ENCODE peak calls at places on chromosome 3, in ten cellular contexts. I, Y, Z, O, W, K, B, L, J and F are unnamed samples.

GRCh38 chr3:170258105-170258487 is 35.9 kb downstream of the PRKCI start:
- ATAC-seq in Z (no peak), K (peak; percentile 36), J (peak; percentile 41), O (no peak), B (no peak), L (no peak), W (no peak), Y (no peak), I (no peak), F (peak; percentile 41)

GRCh38 chr3:42425736-42426407 is 15.5 kb upstream of the LYZL4 start:
- ATAC-seq in Y (no peak), K (no peak), I (no peak), O (no peak), B (no peak), L (no peak), W (no peak), J (no peak), Z (peak; percentile 49), F (no peak)

GRCh38 chr3:37138816-37139215 is 35.6 kb downstream of the LRRFIP2 start:
- ATAC-seq in W (no peak), Y (no peak), O (peak; percentile 70), L (no peak), J (no peak), K (no peak), B (peak; percentile 29), I (no peak), Z (no peak), F (no peak)

GRCh38 chr3:100709840-100710235 is 544 bp downstream of the TFG start:
- ATAC-seq in O (peak; percentile 35), I (peak; percentile 3), Z (peak; percentile 24), K (peak; percentile 14), J (peak; percentile 5), W (no peak), Y (peak; percentile 39), B (peak; percentile 17), L (peak; percentile 8), F (peak; percentile 7)

GRCh38 chr3:142281474-142281873 is 56.1 kb upstream of the GK5 start:
- ATAC-seq in B (no peak), K (no peak), W (no peak), I (no peak), L (no peak), Z (no peak), J (no peak), Y (no peak), O (no peak), F (no peak)

GRCh38 chr3:171788546-171789351 is 21.5 kb downstream of the PLD1 start:
- ATAC-seq in Z (no peak), W (no peak), L (peak; percentile 69), I (no peak), K (no peak), B (peak; percentile 79), Y (no peak), O (peak; percentile 62), J (no peak), F (no peak)

GRCh38 chr3:21859124-21859781 is 108.2 kb upstream of the ZNF385D start:
- ATAC-seq in L (no peak), B (no peak), Z (no peak), J (no peak), Y (no peak), K (no peak), O (no peak), I (no peak), W (no peak), F (no peak)

GRCh38 chr3:45100998-45101407 is 45.2 kb downstream of the CDCP1 start:
- ATAC-seq in B (peak; percentile 38), J (no peak), Y (peak; percentile 75), I (no peak), W (no peak), K (peak; percentile 24), Z (no peak), L (no peak), O (no peak), F (no peak)

GRCh38 chr3:145368748-145369147 is 792.2 kb downstream of the PLOD2 start:
- ATAC-seq in J (no peak), Y (no peak), B (no peak), I (no peak), Z (no peak), O (no peak), W (no peak), K (no peak), L (no peak), F (no peak)

GRCh38 chr3:162538906-162539305 is 1042.3 kb downstream of the OTOL1 start:
- ATAC-seq in W (no peak), L (no peak), I (no peak), K (no peak), Z (no peak), J (no peak), Y (no peak), O (no peak), B (no peak), F (no peak)

GRCh38 chr3:172286554-172287148 is 161.6 kb downstream of the GHSR start:
- ATAC-seq in K (no peak), O (no peak), Z (no peak), I (no peak), Y (peak; percentile 70), B (no peak), J (no peak), W (no peak), L (peak; percentile 69), F (no peak)

GRCh38 chr3:172047567-172048115 is 8.3 kb downstream of the FNDC3B start:
- ATAC-seq in I (no peak), O (no peak), B (no peak), K (no peak), W (no peak), Y (no peak), Z (no peak), J (no peak), L (no peak), F (no peak)

GRCh38 chr3:48949376-48949717 is 30.7 kb downstream of the ARIH2 start:
- ATAC-seq in W (no peak), I (no peak), K (no peak), O (no peak), Z (no peak), L (no peak), B (no peak), Y (peak; percentile 78), J (no peak), F (no peak)

GRCh38 chr3:71973337-71974030 is 188.5 kb upstream of the PROK2 start:
- ATAC-seq in Z (no peak), W (no peak), Y (peak; percentile 57), O (peak; percentile 15), L (no peak), I (no peak), B (no peak), J (peak; percentile 71), K (no peak), F (no peak)

GRCh38 chr3:99499235-99499798 is 139.1 kb upstream of the COL8A1 start:
- ATAC-seq in Z (no peak), B (peak; percentile 64), L (peak; percentile 62), K (no peak), J (peak; percentile 38), I (no peak), W (no peak), Y (peak; percentile 88), O (peak; percentile 79), F (no peak)

GRCh38 chr3:183492849-183493179 is 62.7 kb downstream of the KLHL6 start:
- ATAC-seq in J (no peak), L (no peak), I (no peak), Y (no peak), K (no peak), B (peak; percentile 19), O (no peak), W (no peak), Z (no peak), F (no peak)

GRCh38 chr3:132650153-132650552 is 9.5 kb downstream of the ACAD11 start:
- ATAC-seq in Y (no peak), K (no peak), B (no peak), Z (no peak), L (no peak), J (peak; percentile 65), O (no peak), W (no peak), I (peak; percentile 56), F (no peak)

GRCh38 chr3:40387895-40388254 is 891 bp downstream of the ENTPD3 start:
- ATAC-seq in Y (peak; percentile 6), O (no peak), W (no peak), L (no peak), I (no peak), K (no peak), B (peak; percentile 55), J (no peak), Z (no peak), F (no peak)

GRCh38 chr3:156303316-156303715 is 182.9 kb downstream of the KCNAB1 start:
- ATAC-seq in Y (peak; percentile 23), L (no peak), K (no peak), O (no peak), Z (no peak), B (no peak), W (no peak), J (no peak), I (no peak), F (no peak)

GRCh38 chr3:9622438-9622837 is 26.9 kb upstream of the MTMR14 start:
- ATAC-seq in K (no peak), J (no peak), L (no peak), Y (no peak), I (no peak), O (no peak), Z (no peak), B (no peak), W (no peak), F (no peak)

GRCh38 chr3:33364060-33364459 is 76.1 kb downstream of the UBP1 start:
- ATAC-seq in W (no peak), L (no peak), J (no peak), Y (no peak), B (no peak), K (no peak), O (no peak), Z (no peak), I (no peak), F (no peak)

GRCh38 chr3:171827836-171828458 is 15.2 kb upstream of the TMEM212 start:
- ATAC-seq in Z (no peak), K (no peak), I (peak; percentile 91), B (no peak), Y (no peak), J (no peak), O (no peak), L (no peak), W (no peak), F (no peak)

GRCh38 chr3:45105855-45106655 is 40.1 kb downstream of the CDCP1 start:
- ATAC-seq in L (no peak), J (peak; percentile 75), B (peak; percentile 83), K (peak; percentile 85), I (peak; percentile 84), Y (peak; percentile 24), W (peak; percentile 87), Z (no peak), O (no peak), F (peak; percentile 31)

GRCh38 chr3:126358816-126359181 is 1.6 kb upstream of the KLF15 start:
- ATAC-seq in W (no peak), J (no peak), B (no peak), K (no peak), L (no peak), Z (no peak), Y (no peak), O (no peak), I (no peak), F (no peak)

GRCh38 chr3:118755402-118755801 is 279.2 kb downstream of the IGSF11 start:
- ATAC-seq in J (no peak), Y (peak; percentile 71), B (no peak), L (no peak), K (no peak), W (no peak), I (no peak), O (no peak), Z (no peak), F (no peak)

GRCh38 chr3:139418144-139418543 is 28.7 kb upstream of the COPB2 start:
- ATAC-seq in O (no peak), W (no peak), J (no peak), Z (no peak), K (no peak), B (peak; percentile 21), L (no peak), Y (no peak), I (no peak), F (no peak)

GRCh38 chr3:170992854-170993253 is 33.7 kb downstream of the SLC2A2 start:
- ATAC-seq in O (no peak), I (no peak), K (no peak), B (peak; percentile 88), L (no peak), Z (no peak), Y (no peak), J (no peak), W (no peak), F (no peak)

GRCh38 chr3:21894459-21895083 is 143.6 kb upstream of the ZNF385D start:
- ATAC-seq in B (no peak), Z (no peak), O (peak; percentile 78), Y (no peak), J (no peak), W (no peak), K (no peak), L (peak; percentile 64), I (no peak), F (no peak)